ENCODE peak calls at places on chromosomes 11 and 22, in six cellular contexts. One of them, this sample, is unnamed.

GRCh38 chr22:42863349-42863911 is 6.4 kb upstream of the ARFGAP3 start:
- DNase-seq in EH: peak
- DNase-seq in CD4-positive, alpha-beta T cell: no peak
- DNase-seq in fibroblast of villous mesenchyme: peak
- DNase-seq in left cardiac atrium: no peak
- DNase-seq in 8988T: no peak
- DNase-seq in this sample: no peak

GRCh38 chr11:19607656-19608360 is 104.8 kb upstream of the NAV2 start:
- DNase-seq in EH: peak
- DNase-seq in CD4-positive, alpha-beta T cell: no peak
- DNase-seq in fibroblast of villous mesenchyme: peak
- DNase-seq in left cardiac atrium: no peak
- DNase-seq in 8988T: no peak
- DNase-seq in this sample: no peak

GRCh38 chr11:13339196-13340153 is 61.9 kb downstream of the BMAL1 start:
- DNase-seq in EH: peak
- DNase-seq in CD4-positive, alpha-beta T cell: no peak
- DNase-seq in fibroblast of villous mesenchyme: peak
- DNase-seq in left cardiac atrium: no peak
- DNase-seq in 8988T: peak
- DNase-seq in this sample: no peak

GRCh38 chr11:79253280-79253679 is 187.6 kb downstream of the TENM4 start:
- DNase-seq in EH: no peak
- DNase-seq in CD4-positive, alpha-beta T cell: no peak
- DNase-seq in fibroblast of villous mesenchyme: no peak
- DNase-seq in left cardiac atrium: no peak
- DNase-seq in 8988T: no peak
- DNase-seq in this sample: no peak

GRCh38 chr22:50014655-50015401 is 2.3 kb upstream of the IL17REL start:
- DNase-seq in EH: no peak
- DNase-seq in CD4-positive, alpha-beta T cell: no peak
- DNase-seq in fibroblast of villous mesenchyme: no peak
- DNase-seq in left cardiac atrium: no peak
- DNase-seq in 8988T: no peak
- DNase-seq in this sample: no peak

GRCh38 chr11:13440100-13440855 is 22.7 kb downstream of the BTBD10 start:
- DNase-seq in EH: peak
- DNase-seq in CD4-positive, alpha-beta T cell: no peak
- DNase-seq in fibroblast of villous mesenchyme: peak
- DNase-seq in left cardiac atrium: peak
- DNase-seq in 8988T: no peak
- DNase-seq in this sample: no peak

GRCh38 chr22:29636751-29637150 is 33.3 kb downstream of the NF2 start:
- DNase-seq in EH: no peak
- DNase-seq in CD4-positive, alpha-beta T cell: no peak
- DNase-seq in fibroblast of villous mesenchyme: no peak
- DNase-seq in left cardiac atrium: no peak
- DNase-seq in 8988T: no peak
- DNase-seq in this sample: no peak

GRCh38 chr22:23243006-23243573 is 62.8 kb downstream of the BCR start:
- DNase-seq in EH: no peak
- DNase-seq in CD4-positive, alpha-beta T cell: peak
- DNase-seq in fibroblast of villous mesenchyme: no peak
- DNase-seq in left cardiac atrium: no peak
- DNase-seq in 8988T: no peak
- DNase-seq in this sample: peak

GRCh38 chr11:33290319-33290718 is 33.1 kb downstream of the HIPK3 start:
- DNase-seq in EH: no peak
- DNase-seq in CD4-positive, alpha-beta T cell: no peak
- DNase-seq in fibroblast of villous mesenchyme: no peak
- DNase-seq in left cardiac atrium: no peak
- DNase-seq in 8988T: no peak
- DNase-seq in this sample: no peak

This sample was measured in CD8-positive, alpha-beta T cell.